ENCODE peak calls at places on chromosomes 6 and 20, in eight cellular contexts. J is lower leg skin, V is NCI-H1092 treated with DMSO at 0.1 percent for 48 hours, A is epithelial cell of proximal tubule, E is neural progenitor cell, C is naive B cell, Q is kidney tubule cell, Y is HS-27A. L is an unnamed sample.

GRCh38 chr6:19805146-19805515 is 32.0 kb upstream of the ID4 start:
- DNase-seq in J (no peak), V (no peak), A (no peak), E (peak), C (no peak), Q (no peak), Y (no peak), L (no peak)

GRCh38 chr6:108526739-108527174 is 34.0 kb upstream of the FOXO3 start:
- DNase-seq in J (no peak), V (peak), A (no peak), E (peak), C (peak), Q (peak), Y (no peak), L (peak)

GRCh38 chr6:37365791-37366190 is 12.0 kb downstream of the RNF8 start:
- DNase-seq in J (no peak), V (no peak), A (no peak), E (no peak), C (no peak), Q (no peak), Y (no peak), L (no peak)

GRCh38 chr6:142482249-142482648 is 180.4 kb downstream of the ADGRG6 start:
- DNase-seq in J (no peak), V (no peak), A (no peak), E (no peak), C (no peak), Q (peak), Y (no peak), L (no peak)

GRCh38 chr20:47629907-47630306 is 128.2 kb downstream of the NCOA3 start:
- DNase-seq in J (no peak), V (no peak), A (no peak), E (no peak), C (no peak), Q (no peak), Y (no peak), L (no peak)

GRCh38 chr6:80143312-80143960 is 37.0 kb downstream of the BCKDHB start:
- DNase-seq in J (peak), V (no peak), A (peak), E (no peak), C (no peak), Q (peak), Y (peak), L (no peak)

GRCh38 chr6:123901441-123901840 is 97.8 kb downstream of the NKAIN2 start:
- DNase-seq in J (no peak), V (no peak), A (no peak), E (no peak), C (no peak), Q (no peak), Y (no peak), L (no peak)

GRCh38 chr6:626236-626635 is 30.7 kb downstream of the HUS1B start:
- DNase-seq in J (no peak), V (no peak), A (no peak), E (no peak), C (no peak), Q (peak), Y (no peak), L (no peak)

GRCh38 chr6:111113731-111114438 is 26.6 kb downstream of the SLC16A10 start:
- DNase-seq in J (no peak), V (peak), A (no peak), E (peak), C (no peak), Q (peak), Y (no peak), L (no peak)

GRCh38 chr6:34200340-34200971 is 36.2 kb upstream of the HMGA1 start:
- DNase-seq in J (no peak), V (no peak), A (no peak), E (no peak), C (no peak), Q (no peak), Y (no peak), L (no peak)

GRCh38 chr20:49983848-49984408 is 1.1 kb downstream of the SNAI1 start:
- DNase-seq in J (peak), V (no peak), A (no peak), E (no peak), C (no peak), Q (no peak), Y (no peak), L (no peak)

GRCh38 chr6:145373826-145374225 is 361.5 kb downstream of the EPM2A start:
- DNase-seq in J (no peak), V (no peak), A (no peak), E (no peak), C (no peak), Q (no peak), Y (no peak), L (no peak)

GRCh38 chr20:6956574-6956973 is 189.1 kb downstream of the BMP2 start:
- DNase-seq in J (no peak), V (no peak), A (peak), E (no peak), C (no peak), Q (peak), Y (no peak), L (no peak)

GRCh38 chr20:33165416-33166055 is 2.4 kb upstream of the BPIFA2 start:
- DNase-seq in J (peak), V (peak), A (no peak), E (no peak), C (no peak), Q (no peak), Y (no peak), L (no peak)

GRCh38 chr6:27129095-27129815 is 118.2 kb upstream of the PRSS16 start:
- DNase-seq in J (no peak), V (no peak), A (no peak), E (no peak), C (no peak), Q (no peak), Y (no peak), L (no peak)

GRCh38 chr6:134031696-134032255 is 20.6 kb downstream of the SLC2A12 start:
- DNase-seq in J (no peak), V (no peak), A (no peak), E (no peak), C (no peak), Q (peak), Y (no peak), L (no peak)

GRCh38 chr20:34112600-34113061 is 588 bp upstream of the EIF2S2 start:
- DNase-seq in J (peak), V (peak), A (no peak), E (peak), C (no peak), Q (no peak), Y (no peak), L (no peak)

GRCh38 chr6:170232186-170233002 is 58.5 kb downstream of the DLL1 start:
- DNase-seq in J (no peak), V (no peak), A (no peak), E (no peak), C (no peak), Q (no peak), Y (no peak), L (no peak)

GRCh38 chr20:47768016-47768953 is 17.0 kb downstream of the SULF2 start:
- DNase-seq in J (no peak), V (no peak), A (no peak), E (no peak), C (no peak), Q (no peak), Y (no peak), L (no peak)

GRCh38 chr6:37311666-37312473 is 41.9 kb upstream of the RNF8 start:
- DNase-seq in J (no peak), V (no peak), A (no peak), E (no peak), C (no peak), Q (no peak), Y (no peak), L (no peak)

GRCh38 chr6:14068133-14068532 is 49.4 kb upstream of the CD83 start:
- DNase-seq in J (no peak), V (no peak), A (no peak), E (no peak), C (no peak), Q (peak), Y (peak), L (no peak)

GRCh38 chr6:79755967-79756366 is 124.8 kb downstream of the SH3BGRL2 start:
- DNase-seq in J (no peak), V (no peak), A (no peak), E (no peak), C (no peak), Q (no peak), Y (no peak), L (no peak)

GRCh38 chr6:73074175-73074574 is 151.1 kb downstream of the KHDC1L start:
- DNase-seq in J (no peak), V (no peak), A (no peak), E (no peak), C (no peak), Q (peak), Y (peak), L (peak)

GRCh38 chr20:23782366-23782983 is 31.7 kb upstream of the CST1 start:
- DNase-seq in J (no peak), V (peak), A (no peak), E (peak), C (no peak), Q (peak), Y (no peak), L (no peak)

GRCh38 chr6:126206504-126207246 is 133.2 kb upstream of the CENPW start:
- DNase-seq in J (no peak), V (no peak), A (no peak), E (no peak), C (no peak), Q (no peak), Y (no peak), L (no peak)

GRCh38 chr20:44780226-44780625 is 30.1 kb downstream of the RIMS4 start:
- DNase-seq in J (no peak), V (no peak), A (no peak), E (peak), C (no peak), Q (peak), Y (peak), L (no peak)

GRCh38 chr6:57257911-57258541 is 35.9 kb upstream of the RAB23 start:
- DNase-seq in J (no peak), V (no peak), A (no peak), E (no peak), C (no peak), Q (no peak), Y (no peak), L (no peak)

GRCh38 chr20:63980317-63980805 is 571 bp upstream of the PRPF6 start:
- DNase-seq in J (no peak), V (no peak), A (no peak), E (no peak), C (no peak), Q (no peak), Y (no peak), L (no peak)

GRCh38 chr6:151661928-151662327 is 145.6 kb upstream of the ESR1 start:
- DNase-seq in J (no peak), V (no peak), A (no peak), E (peak), C (no peak), Q (no peak), Y (no peak), L (no peak)

GRCh38 chr6:170005680-170006470 is 254.5 kb downstream of the ERMARD start:
- DNase-seq in J (no peak), V (no peak), A (no peak), E (no peak), C (peak), Q (no peak), Y (no peak), L (no peak)

GRCh38 chr20:1813101-1813529 is 82.1 kb upstream of the SIRPA start:
- DNase-seq in J (peak), V (no peak), A (peak), E (no peak), C (no peak), Q (peak), Y (peak), L (no peak)

GRCh38 chr6:15628499-15629131 is 34.2 kb downstream of the DTNBP1 start:
- DNase-seq in J (no peak), V (no peak), A (no peak), E (no peak), C (no peak), Q (peak), Y (no peak), L (no peak)

GRCh38 chr6:7998103-7998725 is 66.0 kb downstream of the BLOC1S5 start:
- DNase-seq in J (no peak), V (no peak), A (no peak), E (no peak), C (peak), Q (no peak), Y (no peak), L (no peak)

GRCh38 chr6:44025226-44025625 is 102.0 kb downstream of the MRPL14 start:
- DNase-seq in J (no peak), V (no peak), A (no peak), E (no peak), C (no peak), Q (peak), Y (no peak), L (no peak)

L was measured in Panc1.